ENCODE peak calls at places on chromosomes 7 and 10, in eight cellular contexts. D, T, E, W, S, R, N and H are unnamed samples. For H3K4me1 and H3K9me3, the result is how much of the 10 kb centered on the place peaks cover.

GRCh38 chr7:346116-346898 is 56.3 kb downstream of the FOXL3 start:
- DNase-seq in D (no peak), T (no peak), S (no peak), R (peak), W (no peak), E (no peak), N (no peak), H (no peak)

GRCh38 chr10:118173326-118173725 is 126.6 kb upstream of the RAB11FIP2 start:
- DNase-seq in E (no peak), W (no peak), T (no peak), R (no peak), D (no peak), N (no peak), S (no peak), H (no peak)

GRCh38 chr10:35754489-35754888 is 112.4 kb upstream of the FZD8 start:
- DNase-seq in N (no peak), R (no peak), T (no peak), E (no peak), D (no peak), S (no peak), W (no peak), H (no peak)

GRCh38 chr7:132472463-132473120 is 103.7 kb downstream of the PLXNA4 start:
- DNase-seq in S (peak), E (no peak), R (peak), D (no peak), T (no peak), N (no peak), W (peak), H (no peak)

GRCh38 chr10:24701447-24701846 is 22.2 kb downstream of the ARHGAP21 start:
- DNase-seq in R (no peak), D (no peak), S (no peak), E (no peak), N (no peak), W (no peak), T (no peak), H (peak)

GRCh38 chr7:11168622-11169170 is 195.0 kb downstream of the PHF14 start:
- DNase-seq in S (no peak), T (no peak), N (no peak), D (no peak), W (no peak), E (no peak), R (no peak), H (no peak)

GRCh38 chr10:74151057-74151878 is at the start of gene ADK:
- DNase-seq in E (peak), S (peak), N (peak), W (peak), T (peak), D (peak), R (peak), H (peak)

GRCh38 chr10:16952610-16953009 is 135.4 kb upstream of the RSU1 start:
- DNase-seq in R (no peak), W (no peak), N (no peak), D (no peak), E (no peak), T (no peak), S (no peak), H (no peak)

GRCh38 chr10:112952282-112952991 is 2.4 kb downstream of the TCF7L2 start:
- DNase-seq in N (peak), D (no peak), R (peak), W (peak), E (no peak), T (no peak), S (peak), H (no peak)

GRCh38 chr10:20767028-20767427 is 130.1 kb downstream of the NEBL start:
- DNase-seq in N (peak), R (no peak), W (no peak), T (no peak), S (no peak), D (no peak), E (no peak), H (no peak)

GRCh38 chr10:102661614-102662133 is 17.4 kb downstream of the TRIM8 start:
- DNase-seq in S (no peak), D (no peak), E (no peak), N (no peak), R (no peak), T (no peak), W (no peak), H (no peak)

GRCh38 chr7:42237891-42238531 is 1.0 kb upstream of the GLI3 start:
- DNase-seq in N (no peak), S (peak), W (peak), E (peak), R (peak), D (no peak), T (no peak), H (no peak)

GRCh38 chr10:42888504-42889095 is 106.0 kb downstream of the BMS1 start:
- DNase-seq in E (no peak), R (no peak), W (no peak), N (no peak), D (no peak), S (no peak), T (no peak), H (no peak)

GRCh38 chr7:75915416-75916156 is 631 bp downstream of the POR start:
- DNase-seq in R (peak), T (no peak), W (peak), N (no peak), E (no peak), D (peak), S (peak), H (peak)

GRCh38 chr7:137923380-137923779 is 76.6 kb upstream of the DGKI start:
- DNase-seq in N (no peak), T (peak), S (no peak), D (no peak), W (no peak), E (no peak), R (no peak), H (peak)

GRCh38 chr7:151773795-151774194 is 103.1 kb downstream of the PRKAG2 start:
- DNase-seq in T (no peak), R (no peak), W (no peak), E (peak), S (no peak), D (no peak), N (no peak), H (no peak)

GRCh38 chr7:108452707-108453106 is 3.5 kb downstream of the NRCAM start:
- DNase-seq in R (no peak), E (no peak), N (peak), T (peak), S (peak), W (no peak), D (peak), H (no peak)

GRCh38 chr10:18397886-18398285 is 253.5 kb downstream of the NSUN6 start:
- DNase-seq in S (no peak), E (no peak), D (no peak), W (peak), N (no peak), T (no peak), R (no peak), H (no peak)

GRCh38 chr7:155862516-155863257 is 50.4 kb upstream of the SHH start:
- DNase-seq in T (peak), S (no peak), W (no peak), N (no peak), D (no peak), E (no peak), R (no peak), H (no peak)

GRCh38 chr10:29730461-29730860 is 95.7 kb upstream of the SVIL start:
- DNase-seq in R (no peak), T (no peak), E (no peak), S (no peak), D (no peak), N (no peak), W (no peak), H (no peak)

GRCh38 chr10:29731760-29732159 is 97.0 kb upstream of the SVIL start:
- DNase-seq in N (no peak), W (no peak), E (no peak), R (no peak), D (no peak), T (no peak), S (peak), H (no peak)

GRCh38 chr10:29732918-29733317 is 98.1 kb upstream of the SVIL start:
- DNase-seq in N (no peak), W (no peak), D (no peak), T (no peak), R (no peak), E (no peak), S (no peak), H (no peak)

GRCh38 chr10:29733323-29733722 is 98.6 kb upstream of the SVIL start:
- DNase-seq in S (no peak), W (no peak), N (no peak), D (no peak), E (no peak), R (no peak), T (no peak), H (no peak)

DNA sequence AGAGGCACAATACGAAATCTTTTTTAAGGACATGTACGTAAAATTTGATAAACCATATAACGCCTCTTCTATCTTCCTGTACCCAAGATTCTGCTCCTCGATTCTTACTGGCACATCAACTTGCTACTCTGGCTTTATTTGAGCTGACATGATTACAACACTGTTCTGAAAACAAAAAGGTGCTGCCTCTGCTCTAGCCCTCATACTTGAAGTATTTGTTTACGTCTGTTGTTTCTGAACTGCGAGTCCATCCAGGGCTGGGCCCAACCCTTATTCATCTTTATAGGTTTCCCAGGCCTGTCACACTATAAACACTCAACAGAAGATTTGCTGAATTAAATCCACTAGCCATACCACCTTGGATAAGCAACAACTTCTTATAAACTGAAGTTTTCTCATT is 96.2 kb upstream of the SVIL start:
- DNase-seq in S (no peak), W (no peak), R (no peak), E (no peak), N (no peak), T (no peak), D (no peak), H (no peak)
- H3K4me1 ChIP-seq in S (under half), W (under half), R (under half), E (under half), N (under half), T (under half), D (under half), H (under half)

GRCh38 chr7:157940497-157940896 is 603.7 kb downstream of the DNAJB6 start:
- DNase-seq in T (no peak), R (no peak), N (no peak), E (no peak), D (no peak), S (no peak), W (no peak), H (no peak)
- H3K9me3 ChIP-seq in T (under half), R (under half), N (half or more), E (under half), D (under half), S (under half), W (under half), H (under half)

GRCh38 chr7:103632972-103633371 is 187.0 kb upstream of the SLC26A5 start:
- DNase-seq in S (no peak), R (no peak), N (peak), D (no peak), W (no peak), T (no peak), E (no peak), H (no peak)
- H3K4me1 ChIP-seq in S (under half), R (under half), N (under half), D (under half), W (under half), T (under half), E (under half), H (under half)

GRCh38 chr7:80532153-80532552 is 20.3 kb upstream of the GNAT3 start:
- DNase-seq in T (no peak), R (no peak), N (no peak), S (no peak), E (no peak), D (no peak), W (no peak), H (no peak)
- H3K9me3 ChIP-seq in T (under half), R (under half), N (under half), S (under half), E (under half), D (under half), W (under half), H (under half)

DNA sequence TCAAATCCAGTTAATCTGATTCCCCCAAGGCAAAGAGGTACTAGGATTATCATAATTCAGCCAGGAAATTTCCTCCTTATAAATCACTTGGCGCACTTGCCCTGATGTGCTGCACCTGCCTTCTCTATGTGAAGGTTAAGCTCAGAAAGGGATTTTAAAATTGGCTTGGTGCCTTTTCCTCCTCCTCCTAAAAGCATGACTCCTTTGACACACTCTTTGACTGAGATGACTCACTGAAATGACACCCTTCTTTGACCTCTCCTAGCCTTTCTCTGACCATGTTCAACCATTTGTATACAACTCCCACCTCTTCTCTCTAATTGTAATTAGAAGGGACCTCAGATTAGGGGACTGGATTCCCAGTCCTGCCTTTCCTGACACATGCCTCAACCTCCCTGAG is 46.5 kb downstream of the ABLIM1 start:
- DNase-seq in R (no peak), W (no peak), N (no peak), D (no peak), T (no peak), E (no peak), S (no peak), H (no peak)
- H3K4me1 ChIP-seq in R (under half), W (half or more), N (under half), D (under half), T (half or more), E (under half), S (under half), H (under half)

GRCh38 chr7:56537477-56537876 is 421.3 kb upstream of the NUPR2 start:
- DNase-seq in D (no peak), S (no peak), R (no peak), E (no peak), T (no peak), N (no peak), W (peak), H (no peak)
- H3K9me3 ChIP-seq in D (under half), S (under half), R (under half), E (half or more), T (under half), N (under half), W (under half), H (under half)

GRCh38 chr7:130853503-130854279 is 119.7 kb upstream of the KLF14 start:
- DNase-seq in D (no peak), W (no peak), R (no peak), N (peak), S (no peak), E (no peak), T (peak), H (no peak)
- H3K4me1 ChIP-seq in D (under half), W (under half), R (under half), N (under half), S (under half), E (under half), T (under half), H (under half)

GRCh38 chr7:158390460-158390859 is 197.2 kb downstream of the PTPRN2 start:
- DNase-seq in W (no peak), T (no peak), D (no peak), N (no peak), E (no peak), S (no peak), R (no peak), H (no peak)

GRCh38 chr7:158391141-158391540 is 196.5 kb downstream of the PTPRN2 start:
- DNase-seq in R (no peak), E (no peak), W (no peak), D (no peak), N (no peak), S (no peak), T (no peak), H (no peak)

GRCh38 chr7:158386866-158387820 is 200.5 kb downstream of the PTPRN2 start:
- DNase-seq in W (no peak), S (no peak), D (no peak), N (no peak), E (no peak), R (no peak), T (no peak), H (no peak)

GRCh38 chr7:158388072-158388471 is 199.6 kb downstream of the PTPRN2 start:
- DNase-seq in T (no peak), R (no peak), S (no peak), N (no peak), D (no peak), W (no peak), E (no peak), H (no peak)

DNA sequence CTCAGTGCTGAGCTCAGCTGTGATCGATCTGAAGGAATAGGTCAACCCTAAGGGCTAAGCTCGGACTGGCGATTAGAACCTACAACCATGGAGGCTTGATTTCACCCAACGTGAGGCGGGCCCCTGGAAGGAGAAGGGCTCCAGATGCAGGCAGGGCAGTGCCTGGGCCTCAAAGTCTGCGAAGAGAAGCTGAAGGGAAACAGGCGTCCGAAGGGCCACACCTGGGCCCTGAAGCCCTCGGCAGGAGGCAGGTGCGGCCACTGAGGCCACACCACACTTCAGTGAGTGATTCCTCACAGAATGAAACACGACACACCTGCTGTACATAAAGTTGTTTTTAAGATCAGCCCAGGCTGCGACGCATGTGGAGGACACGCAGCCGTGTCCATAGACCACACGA is 198.7 kb downstream of the PTPRN2 start:
- DNase-seq in E (no peak), D (no peak), W (no peak), R (no peak), T (no peak), S (no peak), N (no peak), H (no peak)
- H3K9me3 ChIP-seq in E (under half), D (under half), W (under half), R (under half), T (under half), S (under half), N (half or more), H (under half)

GRCh38 chr10:60224129-60224705 is 165.5 kb downstream of the ANK3 start:
- DNase-seq in D (no peak), T (no peak), S (no peak), R (no peak), N (no peak), E (no peak), W (no peak), H (no peak)
- H3K4me1 ChIP-seq in D (under half), T (under half), S (under half), R (under half), N (under half), E (under half), W (under half), H (under half)

GRCh38 chr7:158389514-158390425 is 197.9 kb downstream of the PTPRN2 start:
- DNase-seq in T (no peak), S (no peak), R (no peak), N (no peak), W (no peak), D (no peak), E (no peak), H (no peak)
- H3K9me3 ChIP-seq in T (under half), S (under half), R (under half), N (half or more), W (under half), D (under half), E (under half), H (under half)